ENCODE peak calls at places on chromosomes 6 and 20, in five cellular contexts. One of them, this sample, is unnamed.

GRCh38 chr6:8131265-8131897 is 29.0 kb upstream of the EEF1E1 start:
- DNase-seq in heart left ventricle: no peak
- DNase-seq in prostate gland: peak
- DNase-seq in stomach: peak
- DNase-seq in pancreas: peak
- DNase-seq in this sample: peak

GRCh38 chr6:159282351-159282750 is 113.2 kb downstream of the FNDC1 start:
- DNase-seq in heart left ventricle: no peak
- DNase-seq in prostate gland: no peak
- DNase-seq in stomach: no peak
- DNase-seq in pancreas: no peak
- DNase-seq in this sample: no peak

GRCh38 chr6:20312581-20312980 is 89.1 kb upstream of the E2F3 start:
- DNase-seq in heart left ventricle: no peak
- DNase-seq in prostate gland: no peak
- DNase-seq in stomach: no peak
- DNase-seq in pancreas: peak
- DNase-seq in this sample: no peak

GRCh38 chr6:30556714-30556963 is 350 bp upstream of the GNL1 start:
- DNase-seq in heart left ventricle: peak
- DNase-seq in prostate gland: peak
- DNase-seq in stomach: peak
- DNase-seq in pancreas: no peak
- DNase-seq in this sample: peak

GRCh38 chr6:51893356-51893755 is 194.1 kb downstream of the PKHD1 start:
- DNase-seq in heart left ventricle: no peak
- DNase-seq in prostate gland: no peak
- DNase-seq in stomach: no peak
- DNase-seq in pancreas: no peak
- DNase-seq in this sample: no peak

GRCh38 chr20:61636531-61637116 is 384.6 kb downstream of the CDH4 start:
- DNase-seq in heart left ventricle: no peak
- DNase-seq in prostate gland: no peak
- DNase-seq in stomach: no peak
- DNase-seq in pancreas: no peak
- DNase-seq in this sample: no peak

GRCh38 chr6:160427312-160428068 is 79.3 kb downstream of the SLC22A3 start:
- DNase-seq in heart left ventricle: no peak
- DNase-seq in prostate gland: no peak
- DNase-seq in stomach: no peak
- DNase-seq in pancreas: peak
- DNase-seq in this sample: no peak

GRCh38 chr20:16491277-16491912 is 81.9 kb downstream of the KIF16B start:
- DNase-seq in heart left ventricle: no peak
- DNase-seq in prostate gland: no peak
- DNase-seq in stomach: no peak
- DNase-seq in pancreas: no peak
- DNase-seq in this sample: no peak

GRCh38 chr6:11083491-11083890 is 10.1 kb upstream of the SMIM13 start:
- DNase-seq in heart left ventricle: no peak
- DNase-seq in prostate gland: no peak
- DNase-seq in stomach: no peak
- DNase-seq in pancreas: no peak
- DNase-seq in this sample: no peak

GRCh38 chr6:44225579-44226325 is 2.4 kb downstream of the SLC29A1 start:
- DNase-seq in heart left ventricle: no peak
- DNase-seq in prostate gland: no peak
- DNase-seq in stomach: no peak
- DNase-seq in pancreas: no peak
- DNase-seq in this sample: no peak

GRCh38 chr6:114437229-114437628 is 94.4 kb upstream of the HS3ST5 start:
- DNase-seq in heart left ventricle: no peak
- DNase-seq in prostate gland: no peak
- DNase-seq in stomach: no peak
- DNase-seq in pancreas: no peak
- DNase-seq in this sample: no peak

GRCh38 chr6:164693934-164694333 is 615.5 kb downstream of the C6orf118 start:
- DNase-seq in heart left ventricle: no peak
- DNase-seq in prostate gland: no peak
- DNase-seq in stomach: no peak
- DNase-seq in pancreas: no peak
- DNase-seq in this sample: no peak

GRCh38 chr20:16485406-16485805 is 87.8 kb downstream of the KIF16B start:
- DNase-seq in heart left ventricle: no peak
- DNase-seq in prostate gland: no peak
- DNase-seq in stomach: no peak
- DNase-seq in pancreas: no peak
- DNase-seq in this sample: no peak

GRCh38 chr6:113646701-113647100 is 210.4 kb upstream of the MARCKS start:
- DNase-seq in heart left ventricle: no peak
- DNase-seq in prostate gland: no peak
- DNase-seq in stomach: no peak
- DNase-seq in pancreas: no peak
- DNase-seq in this sample: no peak

GRCh38 chr6:31246051-31246495 is 25.8 kb downstream of the HLA-C start:
- DNase-seq in heart left ventricle: no peak
- DNase-seq in prostate gland: no peak
- DNase-seq in stomach: no peak
- DNase-seq in pancreas: peak
- DNase-seq in this sample: no peak

GRCh38 chr6:149895702-149896310 is 2.1 kb downstream of the RAET1E start:
- DNase-seq in heart left ventricle: peak
- DNase-seq in prostate gland: peak
- DNase-seq in stomach: no peak
- DNase-seq in pancreas: no peak
- DNase-seq in this sample: no peak

GRCh38 chr6:107653183-107653580 is 163.3 kb downstream of the SOBP start:
- DNase-seq in heart left ventricle: peak
- DNase-seq in prostate gland: no peak
- DNase-seq in stomach: no peak
- DNase-seq in pancreas: no peak
- DNase-seq in this sample: no peak

GRCh38 chr6:52000064-52000463 is 87.3 kb downstream of the PKHD1 start:
- DNase-seq in heart left ventricle: no peak
- DNase-seq in prostate gland: no peak
- DNase-seq in stomach: no peak
- DNase-seq in pancreas: no peak
- DNase-seq in this sample: no peak

GRCh38 chr6:3251462-3252314 is 7.1 kb upstream of the PSMG4 start:
- DNase-seq in heart left ventricle: peak
- DNase-seq in prostate gland: peak
- DNase-seq in stomach: peak
- DNase-seq in pancreas: peak
- DNase-seq in this sample: peak

GRCh38 chr20:16929756-16930155 is 181.6 kb downstream of the OTOR start:
- DNase-seq in heart left ventricle: no peak
- DNase-seq in prostate gland: no peak
- DNase-seq in stomach: no peak
- DNase-seq in pancreas: no peak
- DNase-seq in this sample: no peak

GRCh38 chr20:3238616-3239025 is 369 bp downstream of the SLC4A11 start:
- DNase-seq in heart left ventricle: no peak
- DNase-seq in prostate gland: peak
- DNase-seq in stomach: peak
- DNase-seq in pancreas: no peak
- DNase-seq in this sample: no peak

GRCh38 chr6:134543128-134543527 is 225.2 kb upstream of the SGK1 start:
- DNase-seq in heart left ventricle: no peak
- DNase-seq in prostate gland: no peak
- DNase-seq in stomach: no peak
- DNase-seq in pancreas: no peak
- DNase-seq in this sample: no peak

GRCh38 chr6:134537146-134537555 is 219.2 kb upstream of the SGK1 start:
- DNase-seq in heart left ventricle: no peak
- DNase-seq in prostate gland: no peak
- DNase-seq in stomach: no peak
- DNase-seq in pancreas: no peak
- DNase-seq in this sample: no peak

GRCh38 chr6:134535831-134536230 is 217.9 kb upstream of the SGK1 start:
- DNase-seq in heart left ventricle: no peak
- DNase-seq in prostate gland: no peak
- DNase-seq in stomach: no peak
- DNase-seq in pancreas: no peak
- DNase-seq in this sample: no peak

GRCh38 chr6:134541001-134541400 is 223.1 kb upstream of the SGK1 start:
- DNase-seq in heart left ventricle: no peak
- DNase-seq in prostate gland: no peak
- DNase-seq in stomach: no peak
- DNase-seq in pancreas: no peak
- DNase-seq in this sample: no peak

DNA sequence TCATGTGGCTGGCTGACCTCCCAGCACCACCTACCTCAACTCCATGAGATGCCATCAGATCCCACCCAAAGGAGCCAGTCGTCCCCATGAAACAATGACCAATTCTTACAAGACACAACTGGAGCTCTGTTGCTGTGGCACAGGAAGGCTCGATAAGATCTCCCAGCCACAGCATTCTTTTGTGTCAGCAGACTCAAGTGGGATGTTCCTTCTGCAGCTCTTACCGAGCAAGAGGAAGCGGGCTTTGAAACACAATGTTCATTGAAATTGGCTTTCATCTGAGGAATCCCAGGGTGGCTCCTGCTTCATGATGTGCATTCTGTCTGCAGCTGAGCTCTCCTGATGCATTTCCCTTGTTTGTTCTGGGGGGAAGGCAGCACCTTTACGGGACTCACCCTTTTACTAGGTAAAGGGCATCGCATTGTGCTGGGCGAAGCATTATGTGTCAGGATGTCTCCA is 222.0 kb upstream of the SGK1 start:
- DNase-seq in heart left ventricle: peak
- DNase-seq in prostate gland: peak
- DNase-seq in stomach: no peak
- DNase-seq in pancreas: no peak
- DNase-seq in this sample: peak
- H3K27ac ChIP-seq in heart left ventricle: no peak
- H3K27ac ChIP-seq in prostate gland: no peak
- H3K27ac ChIP-seq in stomach: no peak
- H3K27ac ChIP-seq in pancreas: no peak
- H3K27ac ChIP-seq in this sample: peak

DNA sequence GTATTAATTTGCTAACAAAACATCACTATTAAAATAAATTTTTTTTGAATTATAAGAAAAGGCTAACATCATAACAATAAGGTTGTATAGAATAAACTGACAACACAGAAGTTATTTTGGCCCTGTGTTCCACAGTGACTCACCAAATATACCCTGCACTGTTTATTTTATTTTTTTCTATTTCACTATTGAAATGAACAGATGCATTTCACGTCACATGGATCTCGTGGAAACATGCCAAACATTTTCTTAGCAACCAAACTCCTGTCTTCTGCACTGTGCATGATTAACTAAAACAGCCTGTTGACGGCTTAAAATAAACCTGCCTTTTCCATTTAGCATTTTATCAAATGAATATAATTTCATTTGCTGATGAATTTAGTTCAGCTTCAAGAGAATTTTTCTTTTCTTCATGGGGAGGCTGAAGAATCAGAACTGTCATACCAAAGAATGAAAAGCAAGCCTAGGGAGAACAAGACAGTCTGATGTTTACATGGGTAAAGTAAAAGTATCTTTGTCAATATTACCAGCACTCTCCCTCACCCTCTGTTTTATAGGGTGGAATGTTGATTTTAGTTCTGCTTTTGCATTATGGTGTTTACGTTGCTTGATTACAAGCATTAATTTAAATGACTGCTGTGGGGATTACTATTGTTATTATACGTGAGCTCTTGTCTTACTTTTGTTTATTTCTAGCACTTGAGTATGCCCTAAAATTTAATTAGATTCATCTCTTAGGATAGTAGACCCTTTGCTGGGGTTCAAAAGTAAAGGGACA is 115.3 kb downstream of the LCA5 start:
- DNase-seq in heart left ventricle: peak
- DNase-seq in prostate gland: no peak
- DNase-seq in stomach: no peak
- DNase-seq in pancreas: peak
- DNase-seq in this sample: peak
- H3K27ac ChIP-seq in heart left ventricle: no peak
- H3K27ac ChIP-seq in prostate gland: no peak
- H3K27ac ChIP-seq in stomach: no peak
- H3K27ac ChIP-seq in pancreas: no peak
- H3K27ac ChIP-seq in this sample: peak

DNA sequence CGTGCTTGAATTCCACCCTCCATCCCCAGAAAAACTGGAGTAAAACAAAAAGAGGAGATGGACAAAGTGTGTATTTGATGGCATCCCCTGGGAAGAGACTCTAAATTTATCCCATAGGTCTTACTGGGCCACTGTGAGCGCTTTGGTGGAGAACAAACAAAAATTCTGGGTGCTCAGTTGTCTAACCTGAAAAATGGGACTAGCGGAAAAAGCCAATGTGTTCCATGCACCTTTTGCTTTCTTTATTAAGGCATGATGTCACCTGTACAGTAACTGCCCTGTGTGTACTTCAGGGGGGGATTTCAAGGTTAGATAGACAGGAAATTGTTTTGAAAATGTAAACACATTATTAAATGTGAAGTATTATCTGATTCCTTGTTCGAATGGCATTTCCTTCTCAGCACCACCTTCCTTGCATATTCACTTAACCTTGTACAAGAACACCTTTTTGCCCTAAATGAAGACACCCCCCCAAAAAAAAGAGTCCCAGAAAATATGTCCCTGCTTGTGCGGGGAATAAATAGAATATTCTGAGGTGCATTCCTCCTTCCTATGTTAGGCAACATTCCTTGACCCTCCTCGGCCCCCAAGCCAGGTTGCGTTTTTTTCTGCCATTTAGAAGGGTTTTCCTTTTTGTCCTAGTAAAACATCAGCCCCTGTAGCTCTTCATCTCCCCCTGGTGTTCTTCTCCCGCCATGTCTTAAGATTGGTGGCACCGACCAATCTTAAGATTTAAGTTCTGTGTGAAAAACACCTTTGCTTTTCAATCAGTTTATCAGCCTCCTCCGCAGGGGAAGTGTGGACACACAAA is 1.1 kb upstream of the EDN1 start:
- DNase-seq in heart left ventricle: no peak
- DNase-seq in prostate gland: peak
- DNase-seq in stomach: peak
- DNase-seq in pancreas: peak
- DNase-seq in this sample: no peak
- H3K27ac ChIP-seq in heart left ventricle: no peak
- H3K27ac ChIP-seq in prostate gland: peak
- H3K27ac ChIP-seq in stomach: peak
- H3K27ac ChIP-seq in pancreas: peak
- H3K27ac ChIP-seq in this sample: no peak

DNA sequence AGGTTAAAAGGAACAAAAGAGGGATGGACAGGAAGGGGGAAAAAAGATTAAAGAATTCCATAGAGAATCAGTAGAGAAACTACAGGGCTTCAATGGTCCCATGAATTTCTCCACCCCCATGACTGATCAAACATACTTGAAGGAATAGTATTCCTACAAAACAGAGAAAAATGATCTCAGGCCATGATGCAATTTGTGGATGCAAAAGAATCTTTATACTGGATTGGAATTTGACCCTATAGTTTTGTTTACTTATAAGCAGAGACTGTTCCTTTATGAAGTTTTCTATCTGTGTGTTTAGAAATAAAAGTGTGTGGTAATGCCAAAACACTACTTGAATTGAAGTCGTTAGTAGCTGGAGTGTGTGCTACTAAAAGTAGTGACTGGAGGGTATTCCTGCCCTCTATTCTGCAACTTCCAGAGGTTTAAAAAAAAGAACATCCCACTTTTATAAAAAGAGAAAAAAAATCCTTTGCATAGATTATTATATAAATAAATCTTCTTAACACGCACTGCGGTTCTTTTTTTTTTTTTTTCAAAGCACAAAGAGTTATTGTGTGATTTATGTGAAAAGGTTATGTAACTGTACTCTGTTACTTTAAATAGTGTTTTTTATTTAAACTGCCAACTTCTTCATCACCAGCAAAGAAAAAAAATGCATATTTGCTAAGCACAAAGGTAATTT is 214.4 kb upstream of the CITED2 start:
- DNase-seq in heart left ventricle: no peak
- DNase-seq in prostate gland: no peak
- DNase-seq in stomach: no peak
- DNase-seq in pancreas: no peak
- DNase-seq in this sample: no peak
- H3K27ac ChIP-seq in heart left ventricle: peak
- H3K27ac ChIP-seq in prostate gland: peak
- H3K27ac ChIP-seq in stomach: peak
- H3K27ac ChIP-seq in pancreas: peak
- H3K27ac ChIP-seq in this sample: no peak